ENCODE peak calls at places on chromosomes 4 and X, in four cellular contexts. S is ovary, K is spleen, B is hepatocyte. E is an unnamed sample.

GRCh38 chrX:28910501-28910900 is 323.3 kb downstream of the IL1RAPL1 start:
- DNase-seq in S (no peak), B (no peak), K (no peak), E (no peak)

GRCh38 chrX:104482757-104483156 is 83.2 kb upstream of the IL1RAPL2 start:
- DNase-seq in S (no peak), B (no peak), K (no peak), E (no peak)

GRCh38 chrX:30791296-30792278 is 97.5 kb downstream of the TAB3 start:
- DNase-seq in S (no peak), B (no peak), K (no peak), E (no peak)

GRCh38 chr4:10694151-10694825 is 9.7 kb upstream of the CLNK start:
- DNase-seq in K (no peak), S (no peak), B (no peak), E (no peak)

GRCh38 chrX:136028383-136028984 is 43.2 kb downstream of the SLC9A6 start:
- DNase-seq in S (no peak), B (peak; percentile 35), K (no peak), E (no peak)

GRCh38 chr4:182752158-182752910 is 164.9 kb downstream of the DCTD start:
- DNase-seq in S (no peak), K (no peak), B (no peak), E (no peak)

GRCh38 chr4:41639291-41639690 is 101.3 kb downstream of the LIMCH1 start:
- DNase-seq in B (no peak), K (no peak), S (no peak), E (no peak)

GRCh38 chr4:173516621-173517612 is 13.1 kb downstream of the HAND2 start:
- DNase-seq in B (peak; percentile 52), K (no peak), S (peak; percentile 36), E (no peak)

GRCh38 chrX:16788477-16788876 is 2.2 kb downstream of the TXLNG start:
- DNase-seq in K (no peak), S (peak; percentile 18), B (no peak), E (no peak)

GRCh38 chr4:30619679-30620078 is 100.5 kb upstream of the PCDH7 start:
- DNase-seq in S (no peak), K (no peak), B (no peak), E (no peak)

GRCh38 chr4:78937837-78938236 is 1.4 kb downstream of the PAQR3 start:
- DNase-seq in S (no peak), B (no peak), K (no peak), E (no peak)

GRCh38 chr4:140109626-140110213 is 44.3 kb downstream of the MAML3 start:
- DNase-seq in S (no peak), K (no peak), B (no peak), E (no peak)

GRCh38 chr4:150447356-150447755 is 134.6 kb upstream of the MAB21L2 start:
- DNase-seq in K (no peak), S (no peak), B (no peak), E (no peak)

GRCh38 chr4:13642576-13642975 is 15.1 kb upstream of the BOD1L1 start:
- DNase-seq in S (peak; percentile 52), K (no peak), B (no peak), E (no peak)

GRCh38 chr4:147944264-147944663 is 212.4 kb downstream of the ARHGAP10 start:
- DNase-seq in S (no peak), K (no peak), B (no peak), E (no peak)

GRCh38 chr4:48108309-48109073 is 25.6 kb downstream of the TXK start:
- DNase-seq in K (no peak), B (no peak), S (no peak), E (no peak)

GRCh38 chrX:154019061-154019621 is 561 bp downstream of the IRAK1 start:
- DNase-seq in K (no peak), S (no peak), B (no peak), E (no peak)

GRCh38 chrX:120690344-120690743 is 60.5 kb upstream of the C1GALT1C1 start:
- DNase-seq in B (no peak), K (no peak), S (no peak), E (no peak)

GRCh38 chr4:38829237-38829636 is 24.6 kb upstream of the TLR1 start:
- DNase-seq in K (no peak), S (no peak), B (no peak), E (no peak)

GRCh38 chr4:187711586-187711985 is 284.0 kb upstream of the ZFP42 start:
- DNase-seq in B (no peak), K (no peak), S (no peak), E (no peak)

GRCh38 chr4:116664198-116664597 is 421.2 kb downstream of the TRAM1L1 start:
- DNase-seq in S (no peak), B (no peak), K (no peak), E (no peak)

GRCh38 chr4:40361338-40361737 is 26.2 kb downstream of the CHRNA9 start:
- DNase-seq in K (no peak), B (no peak), S (no peak), E (no peak)

DNA sequence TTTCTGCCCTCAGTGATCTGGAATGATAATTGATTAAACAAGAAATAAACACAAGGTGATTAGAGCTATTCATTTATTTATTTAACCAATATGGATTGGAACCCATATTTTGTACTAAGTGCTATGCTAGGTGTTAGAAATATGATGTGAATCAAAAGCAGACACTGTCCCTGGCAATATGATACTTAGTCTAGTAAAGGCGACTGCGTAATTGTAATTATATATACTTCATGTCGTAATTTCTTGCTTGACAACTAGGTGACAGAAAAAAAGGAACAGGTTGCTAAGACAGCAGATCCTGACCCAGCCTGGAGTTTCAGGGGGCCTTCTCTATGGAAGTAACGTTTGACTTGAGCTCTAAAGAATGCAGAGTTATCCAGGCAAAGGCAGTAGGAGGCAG is 236.5 kb upstream of the F9 start:
- DNase-seq in B (no peak), K (no peak), S (no peak), E (no peak)
- H3K4me1 ChIP-seq in B (no peaks in the 10 kb centered on the region), K (no peaks in the 10 kb centered on the region), S (no peaks in the 10 kb centered on the region), E (no peaks in the 10 kb centered on the region)

GRCh38 chr4:112145820-112146813 is 863 bp downstream of the FAM241A start:
- DNase-seq in B (peak; percentile 67), S (peak; percentile 40), K (peak; percentile 89), E (peak; percentile 67)
- H3K4me1 ChIP-seq in B (no peaks in the 10 kb centered on the region), S (peaks cover 1% of the 10 kb centered on the region), K (peaks cover 21% of the 10 kb centered on the region), E (peaks cover 39% of the 10 kb centered on the region)

GRCh38 chr4:184617611-184618196 is 31.5 kb downstream of the CASP3 start:
- DNase-seq in K (no peak), S (no peak), B (no peak), E (no peak)
- H3K4me1 ChIP-seq in K (no peaks in the 10 kb centered on the region), S (no peaks in the 10 kb centered on the region), B (peaks cover 1% of the 10 kb centered on the region), E (peaks cover 7% of the 10 kb centered on the region)

DNA sequence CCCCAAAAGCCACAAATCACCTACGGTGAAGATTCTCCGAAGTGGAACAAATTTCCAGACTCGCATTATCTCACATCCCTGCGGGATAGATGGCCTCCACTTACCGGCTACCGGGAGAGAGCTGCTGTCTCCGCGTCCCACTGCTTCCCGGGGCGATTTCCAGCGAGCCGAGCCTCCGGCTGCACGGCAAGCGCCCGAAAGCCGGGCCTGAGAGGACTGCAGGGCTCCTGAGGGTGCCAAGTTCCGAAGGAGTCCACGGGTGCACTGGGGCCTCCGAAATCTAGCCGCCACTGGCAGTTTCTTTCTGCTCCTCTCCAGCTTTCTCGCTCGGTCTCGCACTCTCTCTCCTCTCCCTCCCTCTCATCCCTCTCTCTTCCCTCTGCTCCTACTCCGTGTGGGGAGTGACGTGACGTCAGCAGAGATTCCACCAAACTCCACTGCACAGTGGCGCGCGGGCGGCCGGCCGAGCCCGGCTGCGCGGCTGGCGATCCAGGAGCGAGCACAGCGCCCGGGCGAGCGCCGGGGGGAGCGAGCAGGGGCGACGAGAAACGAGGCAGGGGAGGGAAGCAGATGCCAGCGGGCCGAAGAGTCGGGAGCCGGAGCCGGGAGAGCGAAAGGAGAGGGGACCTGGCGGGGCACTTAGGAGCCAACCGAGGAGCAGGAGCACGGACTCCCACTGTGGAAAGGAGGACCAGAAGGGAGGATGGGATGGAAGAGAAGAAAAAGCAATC is 14.0 kb upstream of the PITX2 start:
- DNase-seq in B (peak; percentile 87), K (no peak), S (no peak), E (no peak)
- H3K4me1 ChIP-seq in B (peaks cover 4% of the 10 kb centered on the region), K (no peaks in the 10 kb centered on the region), S (peaks cover 3% of the 10 kb centered on the region), E (peaks cover 21% of the 10 kb centered on the region)

GRCh38 chrX:129760981-129761380 is 18.8 kb upstream of the SASH3 start:
- DNase-seq in S (no peak), B (no peak), K (peak; percentile 52), E (no peak)

GRCh38 chrX:129760155-129760554 is 19.6 kb upstream of the SASH3 start:
- DNase-seq in B (no peak), K (peak; percentile 77), S (no peak), E (no peak)

GRCh38 chrX:129761596-129761995 is 18.2 kb upstream of the SASH3 start:
- DNase-seq in B (no peak), S (no peak), K (no peak), E (no peak)

GRCh38 chrX:129762448-129762847 is 17.3 kb upstream of the SASH3 start:
- DNase-seq in B (no peak), S (no peak), K (peak; percentile 62), E (no peak)

GRCh38 chrX:129763666-129764065 is 16.1 kb upstream of the SASH3 start:
- DNase-seq in S (no peak), K (no peak), B (no peak), E (no peak)
- H3K4me1 ChIP-seq in S (no peaks in the 10 kb centered on the region), K (peaks cover 6% of the 10 kb centered on the region), B (no peaks in the 10 kb centered on the region), E (peaks cover 12% of the 10 kb centered on the region)

GRCh38 chr4:87918314-87919058 is 57.0 kb upstream of the SPP1 start:
- DNase-seq in S (no peak), K (no peak), B (no peak), E (no peak)
- H3K4me1 ChIP-seq in S (no peaks in the 10 kb centered on the region), K (no peaks in the 10 kb centered on the region), B (no peaks in the 10 kb centered on the region), E (no peaks in the 10 kb centered on the region)

GRCh38 chrX:74705269-74705668 is 90.8 kb upstream of the RLIM start:
- DNase-seq in S (no peak), B (no peak), K (no peak), E (no peak)
- H3K4me1 ChIP-seq in S (no peaks in the 10 kb centered on the region), B (no peaks in the 10 kb centered on the region), K (no peaks in the 10 kb centered on the region), E (no peaks in the 10 kb centered on the region)

GRCh38 chr4:120693817-120694216 is 228.7 kb downstream of the PRDM5 start:
- DNase-seq in K (no peak), B (no peak), S (no peak), E (no peak)
- H3K4me1 ChIP-seq in K (no peaks in the 10 kb centered on the region), B (peaks cover 48% of the 10 kb centered on the region), S (peaks cover 1% of the 10 kb centered on the region), E (no peaks in the 10 kb centered on the region)

GRCh38 chr4:8593268-8594096 is 917 bp downstream of the CPZ start:
- DNase-seq in K (no peak), S (peak; percentile 61), B (no peak), E (no peak)
- H3K4me1 ChIP-seq in K (no peaks in the 10 kb centered on the region), S (peaks cover 30% of the 10 kb centered on the region), B (peaks cover 25% of the 10 kb centered on the region), E (no peaks in the 10 kb centered on the region)

DNA sequence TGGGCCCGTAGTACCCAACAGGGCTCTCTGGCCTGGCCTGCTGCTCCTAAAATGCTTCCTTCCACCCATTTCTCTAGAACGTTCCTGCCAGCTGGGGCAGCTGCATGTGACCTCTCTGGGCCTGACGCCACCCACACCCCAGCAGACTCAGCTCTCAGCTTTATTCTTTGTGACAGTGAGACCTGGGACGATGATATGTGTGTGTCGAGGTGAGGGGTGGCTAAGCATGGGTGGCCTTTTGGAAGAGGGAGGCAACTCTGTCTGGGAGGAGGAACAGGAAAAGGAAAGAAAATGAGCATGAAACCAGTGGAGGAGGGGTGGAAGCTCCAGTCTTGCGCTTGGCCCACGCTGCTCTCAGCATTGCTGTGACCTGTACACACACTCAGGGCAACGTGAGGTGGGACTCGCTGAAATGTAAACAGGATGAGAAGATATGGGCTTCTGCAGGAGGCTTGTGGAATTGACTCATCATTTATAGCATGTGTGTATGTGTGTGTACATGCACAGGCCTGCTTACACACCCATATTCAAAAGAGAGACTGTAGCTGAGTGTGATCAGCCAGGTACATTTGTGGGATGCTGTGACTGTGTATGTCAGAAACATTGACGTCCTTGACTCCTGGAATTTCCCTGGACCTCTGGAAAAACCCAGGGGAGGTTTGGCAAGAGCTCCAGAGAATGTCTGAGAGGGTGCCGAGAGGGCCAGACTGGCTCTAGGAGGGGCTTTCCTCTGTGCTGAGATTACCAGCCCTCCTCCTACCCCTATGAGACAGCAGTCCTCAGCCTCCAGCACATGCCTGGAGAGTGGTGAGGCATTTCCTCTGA is 137.9 kb downstream of the PJA1 start:
- DNase-seq in S (no peak), K (no peak), B (peak; percentile 60), E (no peak)
- H3K4me1 ChIP-seq in S (peaks cover 2% of the 10 kb centered on the region), K (peaks cover 3% of the 10 kb centered on the region), B (peaks cover 16% of the 10 kb centered on the region), E (peaks cover 11% of the 10 kb centered on the region)

E was measured in lower lobe of right lung.